ENCODE peak calls at places on chromosomes 11 and 22, in five cellular contexts. H is NCI-H2029, S is spleen, B is NCI-H460, E is SHP77. I is an unnamed sample.

GRCh38 chr11:59551651-59552521 is 40.5 kb downstream of the OR4D9 start:
- DNase-seq in H (no peak), S (no peak), B (peak; percentile 69), E (no peak), I (peak; percentile 54)

GRCh38 chr11:824292-824880 is 3.3 kb upstream of the CRACR2B start:
- DNase-seq in H (peak; percentile 91), S (peak; percentile 80), B (no peak), E (peak; percentile 58), I (no peak)

GRCh38 chr11:110785398-110785797 is 73.2 kb upstream of the ARHGAP20 start:
- DNase-seq in H (no peak), S (no peak), B (no peak), E (no peak), I (no peak)

GRCh38 chr22:17606472-17606871 is 22.1 kb downstream of the ATP6V1E1 start:
- DNase-seq in H (no peak), S (peak; percentile 19), B (no peak), E (no peak), I (peak; percentile 0)

GRCh38 chr11:96154802-96155520 is 188.0 kb downstream of the MAML2 start:
- DNase-seq in H (no peak), S (no peak), B (no peak), E (no peak), I (no peak)

GRCh38 chr11:6298605-6299004 is 21.7 kb downstream of the CAVIN3 start:
- DNase-seq in H (no peak), S (no peak), B (peak; percentile 43), E (no peak), I (no peak)

GRCh38 chr11:12318791-12319733 is 58.3 kb upstream of the PARVA start:
- DNase-seq in H (peak; percentile 95), S (no peak), B (no peak), E (peak; percentile 59), I (peak; percentile 98)

GRCh38 chr22:46063861-46064235 is 86.5 kb upstream of the PPARA start:
- DNase-seq in H (peak; percentile 58), S (peak; percentile 35), B (no peak), E (no peak), I (no peak)

GRCh38 chr11:70026012-70026411 is 52.1 kb upstream of the ANO1 start:
- DNase-seq in H (no peak), S (no peak), B (no peak), E (no peak), I (no peak)

GRCh38 chr22:36440429-36441002 is 40.9 kb downstream of the TXN2 start:
- DNase-seq in H (no peak), S (no peak), B (no peak), E (no peak), I (no peak)

GRCh38 chr11:77287615-77288273 is 13.7 kb downstream of the GDPD4 start:
- DNase-seq in H (no peak), S (no peak), B (no peak), E (no peak), I (no peak)

GRCh38 chr22:50714150-50714549 is 23.9 kb upstream of the ACR start:
- DNase-seq in H (no peak), S (peak; percentile 54), B (no peak), E (no peak), I (no peak)

GRCh38 chr11:76805206-76805913 is 22.2 kb downstream of the TSKU start:
- DNase-seq in H (no peak), S (peak; percentile 43), B (no peak), E (no peak), I (no peak)

GRCh38 chr22:50112151-50113118 is 22.6 kb downstream of the MOV10L1 start:
- DNase-seq in H (no peak), S (no peak), B (no peak), E (peak; percentile 32), I (no peak)

GRCh38 chr11:19553683-19554333 is 158.8 kb upstream of the NAV2 start:
- DNase-seq in H (peak; percentile 61), S (peak; percentile 91), B (peak; percentile 47), E (peak; percentile 24), I (no peak)

GRCh38 chr22:18028817-18029527 is 4.6 kb upstream of the MICAL3 start:
- DNase-seq in H (no peak), S (peak; percentile 18), B (no peak), E (no peak), I (no peak)